ENCODE peak calls at places on chromosomes 3 and 15, in ten cellular contexts. C is tibial artery, T is PC-3, J is transverse colon, Y is right cardiac atrium, I is mesendoderm, U is AG04450, M is aorta, S is upper lobe of right lung, R is right lobe of liver. H is an unnamed sample.
A peak's percentile ranks its signal among the peaks of the same experiment; 100 is the strongest.

GRCh38 chr3:110971010-110971585 is 100.5 kb upstream of the NECTIN3 start:
- DNase-seq in C (no peak), T (no peak), J (no peak), Y (no peak), I (no peak), U (no peak), M (no peak), S (no peak), R (no peak), H (no peak)

GRCh38 chr3:197891-198491 is 1.4 kb downstream of the CHL1 start:
- DNase-seq in C (no peak), T (no peak), J (no peak), Y (peak; percentile 67), I (peak; percentile 12), U (no peak), M (no peak), S (peak; percentile 45), R (no peak), H (no peak)

GRCh38 chr3:156676467-156677119 is 2.2 kb downstream of the TIPARP start:
- DNase-seq in C (no peak), T (peak; percentile 43), J (no peak), Y (no peak), I (no peak), U (no peak), M (no peak), S (no peak), R (no peak), H (no peak)

GRCh38 chr3:120013481-120013880 is 80.8 kb downstream of the GSK3B start:
- DNase-seq in C (no peak), T (no peak), J (no peak), Y (no peak), I (no peak), U (no peak), M (no peak), S (no peak), R (no peak), H (no peak)

GRCh38 chr3:5010706-5011554 is 31.7 kb downstream of the BHLHE40 start:
- DNase-seq in C (no peak), T (no peak), J (peak; percentile 61), Y (no peak), I (no peak), U (no peak), M (no peak), S (peak; percentile 34), R (no peak), H (no peak)

GRCh38 chr3:194871143-194871863 is 185.6 kb downstream of the FAM43A start:
- DNase-seq in C (peak; percentile 61), T (peak; percentile 89), J (peak; percentile 88), Y (peak; percentile 79), I (peak; percentile 68), U (peak; percentile 69), M (peak; percentile 67), S (peak; percentile 73), R (no peak), H (peak; percentile 82)

GRCh38 chr15:91970142-91970541 is 116.6 kb downstream of the SLCO3A1 start:
- DNase-seq in C (peak; percentile 69), T (no peak), J (peak; percentile 31), Y (peak; percentile 93), I (no peak), U (peak; percentile 39), M (peak; percentile 85), S (no peak), R (no peak), H (no peak)

GRCh38 chr3:176693416-176693815 is 503.9 kb downstream of the TBL1XR1 start:
- DNase-seq in C (no peak), T (no peak), J (no peak), Y (no peak), I (no peak), U (no peak), M (peak; percentile 12), S (no peak), R (no peak), H (no peak)

GRCh38 chr3:13018561-13019242 is 54.5 kb downstream of the IQSEC1 start:
- DNase-seq in C (no peak), T (no peak), J (peak; percentile 5), Y (peak; percentile 63), I (no peak), U (no peak), M (peak; percentile 52), S (no peak), R (no peak), H (no peak)

GRCh38 chr3:134449277-134449676 is 36.5 kb downstream of the ANAPC13 start:
- DNase-seq in C (peak; percentile 41), T (peak; percentile 57), J (peak; percentile 39), Y (peak; percentile 67), I (peak; percentile 84), U (no peak), M (no peak), S (no peak), R (peak; percentile 54), H (no peak)

GRCh38 chr3:36318584-36319200 is 61.6 kb upstream of the STAC start:
- DNase-seq in C (no peak), T (no peak), J (no peak), Y (no peak), I (no peak), U (no peak), M (no peak), S (no peak), R (no peak), H (no peak)

GRCh38 chr3:66931699-66932098 is 66.4 kb upstream of the KBTBD8 start:
- DNase-seq in C (no peak), T (no peak), J (no peak), Y (no peak), I (peak; percentile 50), U (no peak), M (no peak), S (no peak), R (no peak), H (no peak)

GRCh38 chr3:133130168-133130567 is 92.0 kb downstream of the TMEM108 start:
- DNase-seq in C (no peak), T (no peak), J (no peak), Y (no peak), I (no peak), U (no peak), M (no peak), S (no peak), R (no peak), H (no peak)

DNA sequence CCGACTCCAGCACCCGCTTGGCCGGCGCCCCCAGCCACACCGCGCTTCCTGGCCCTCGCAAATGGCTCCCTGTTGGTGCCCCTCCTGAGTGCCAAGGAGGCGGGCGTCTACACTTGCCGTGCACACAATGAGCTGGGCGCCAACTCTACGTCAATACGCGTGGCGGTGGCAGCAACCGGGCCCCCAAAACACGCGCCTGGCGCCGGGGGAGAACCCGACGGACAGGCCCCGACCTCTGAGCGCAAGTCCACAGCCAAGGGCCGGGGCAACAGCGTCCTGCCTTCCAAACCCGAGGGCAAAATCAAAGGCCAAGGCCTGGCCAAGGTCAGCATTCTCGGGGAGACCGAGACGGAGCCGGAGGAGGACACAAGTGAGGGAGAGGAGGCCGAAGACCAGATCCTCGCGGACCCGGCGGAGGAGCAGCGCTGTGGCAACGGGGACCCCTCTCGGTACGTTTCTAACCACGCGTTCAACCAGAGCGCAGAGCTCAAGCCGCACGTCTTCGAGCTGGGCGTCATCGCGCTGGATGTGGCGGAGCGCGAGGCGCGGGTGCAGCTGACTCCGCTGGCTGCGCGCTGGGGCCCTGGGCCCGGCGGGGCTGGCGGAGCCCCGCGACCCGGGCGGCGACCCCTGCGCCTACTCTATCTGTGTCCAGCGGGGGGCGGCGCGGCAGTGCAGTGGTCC is 3.5 kb downstream of the ISLR2 start:
- DNase-seq in C (no peak), T (no peak), J (no peak), Y (no peak), I (peak; percentile 52), U (no peak), M (no peak), S (no peak), R (no peak), H (no peak)
- H3K27me3 ChIP-seq in C (peaks cover 91% of the 10 kb centered on the region), T (peaks cover 33% of the 10 kb centered on the region), J (peaks cover 99% of the 10 kb centered on the region), Y (no peaks in the 10 kb centered on the region), I (peaks cover 56% of the 10 kb centered on the region), U (peaks cover 91% of the 10 kb centered on the region), M (no peaks in the 10 kb centered on the region), S (peaks cover 94% of the 10 kb centered on the region), R (peaks cover 18% of the 10 kb centered on the region), H (peaks cover 6% of the 10 kb centered on the region)

DNA sequence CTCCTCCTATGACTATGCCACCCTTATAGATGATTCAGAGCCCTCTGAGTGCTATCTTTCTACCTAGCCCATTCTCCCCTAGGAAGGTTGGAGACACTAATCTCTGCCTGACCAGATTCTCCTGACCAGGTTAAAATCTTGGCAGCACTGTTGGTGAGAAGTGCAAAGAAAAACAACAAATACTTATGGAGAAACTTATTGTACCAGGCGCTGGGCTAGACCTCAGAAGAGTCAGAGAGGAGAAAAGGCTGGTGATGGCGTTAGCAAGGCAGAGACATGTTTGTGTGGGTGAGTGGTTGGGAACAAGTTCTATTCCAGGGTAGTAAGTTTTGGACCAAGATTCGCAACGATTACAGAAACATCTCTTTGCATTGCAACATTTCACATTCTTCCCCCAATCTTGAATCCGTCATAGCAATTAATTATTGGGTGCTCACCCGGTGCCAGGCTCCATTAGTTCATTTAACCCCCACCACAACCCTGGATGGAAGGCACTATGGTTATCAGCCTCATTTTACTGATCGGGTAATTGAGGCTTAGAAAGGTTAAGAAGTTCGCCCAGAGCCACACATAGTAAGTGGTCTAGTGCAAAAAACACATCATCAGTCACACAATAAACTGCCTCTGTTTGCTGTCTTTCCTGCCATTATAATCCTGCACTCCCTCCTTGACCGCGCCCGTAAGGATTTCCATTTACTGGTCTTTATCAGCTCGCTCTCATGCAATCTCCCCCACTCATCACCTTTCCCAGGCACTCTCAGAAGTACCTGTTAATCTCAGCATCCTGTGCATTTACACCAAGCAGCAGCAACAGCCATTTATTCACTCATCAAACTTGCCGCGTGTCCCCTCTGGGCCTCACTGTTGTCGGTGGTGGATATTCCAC is 672 bp upstream of the TSPAN3 start:
- DNase-seq in C (no peak), T (no peak), J (no peak), Y (no peak), I (no peak), U (no peak), M (no peak), S (no peak), R (no peak), H (no peak)
- H3K4me3 ChIP-seq in C (peak overlapping the region; percentile 77), T (peak overlapping the region; percentile 86), J (no peak overlapping the region), Y (peak overlapping the region; percentile 92), I (no peak overlapping the region), U (no peak overlapping the region), M (no peak overlapping the region), S (peak overlapping the region; percentile 81), R (no peak overlapping the region), H (no peak overlapping the region)

DNA sequence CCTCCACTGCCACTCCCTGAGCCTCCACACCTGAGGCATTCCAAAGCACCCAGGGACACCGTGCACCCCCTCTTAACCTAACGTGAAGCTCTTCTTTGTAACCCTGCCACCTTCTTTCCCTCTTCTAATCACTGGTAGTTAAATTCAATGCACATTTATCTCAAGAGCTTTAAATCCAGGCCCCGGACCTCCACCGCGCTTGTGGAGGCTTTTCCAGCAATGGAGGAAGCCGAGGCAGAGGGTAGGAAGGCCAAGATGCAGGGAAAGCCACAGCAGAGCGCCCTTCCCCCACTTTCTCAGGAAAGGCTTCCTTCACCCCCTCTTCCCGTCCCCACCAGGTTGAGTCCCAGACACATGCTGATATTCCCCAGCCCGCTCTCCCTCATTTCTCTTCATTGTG is 702 bp upstream of the ITGA11 start:
- DNase-seq in C (no peak), T (no peak), J (no peak), Y (no peak), I (no peak), U (no peak), M (no peak), S (no peak), R (no peak), H (no peak)
- H3K27me3 ChIP-seq in C (no peaks in the 10 kb centered on the region), T (peaks cover 51% of the 10 kb centered on the region), J (peaks cover 52% of the 10 kb centered on the region), Y (no peaks in the 10 kb centered on the region), I (peaks cover 12% of the 10 kb centered on the region), U (peaks cover 38% of the 10 kb centered on the region), M (no peaks in the 10 kb centered on the region), S (peaks cover 48% of the 10 kb centered on the region), R (no peaks in the 10 kb centered on the region), H (no peaks in the 10 kb centered on the region)

GRCh38 chr3:152279474-152279873 is 10.7 kb downstream of the MBNL1 start:
- DNase-seq in C (no peak), T (no peak), J (no peak), Y (no peak), I (no peak), U (no peak), M (no peak), S (no peak), R (no peak), H (no peak)
- H3K4me3 ChIP-seq in C (no peak overlapping the region), T (no peak overlapping the region), J (no peak overlapping the region), Y (no peak overlapping the region), I (no peak overlapping the region), U (no peak overlapping the region), M (peak overlapping the region; percentile 40), S (no peak overlapping the region), R (no peak overlapping the region), H (no peak overlapping the region)